ENCODE peak calls at places on chromosomes 4 and X, in five cellular contexts. N, W, M, S and A are unnamed samples.

GRCh38 chr4:128776794-128777216 is 32.7 kb upstream of the JADE1 start:
- DNase-seq in M (no peak), W (peak; percentile 65), S (no peak), N (no peak), A (no peak)

GRCh38 chrX:155179343-155179997 is 36.8 kb upstream of the VBP1 start:
- DNase-seq in W (peak; percentile 34), N (no peak), S (peak; percentile 7), M (no peak), A (no peak)

GRCh38 chr4:158079661-158080060 is 93.2 kb downstream of the GASK1B start:
- DNase-seq in W (no peak), M (no peak), N (no peak), S (no peak), A (no peak)

GRCh38 chr4:53959373-53959772 is 105.0 kb downstream of the CHIC2 start:
- DNase-seq in W (no peak), S (no peak), M (no peak), N (no peak), A (no peak)

GRCh38 chrX:54921427-54922021 is 900 bp downstream of the TRO start:
- DNase-seq in N (peak; percentile 83), W (no peak), M (peak; percentile 78), S (peak; percentile 60), A (no peak)

GRCh38 chr4:68271851-68272756 is 26.6 kb upstream of the TMPRSS11B start:
- DNase-seq in N (peak; percentile 46), M (peak; percentile 70), S (peak; percentile 55), W (peak; percentile 81), A (no peak)

GRCh38 chr4:183760326-183760725 is 101.2 kb downstream of the TRAPPC11 start:
- DNase-seq in M (no peak), S (no peak), W (peak; percentile 74), N (no peak), A (no peak)

GRCh38 chr4:23070848-23071570 is 378.3 kb downstream of the GBA3 start:
- DNase-seq in N (no peak), M (no peak), W (no peak), S (no peak), A (no peak)

GRCh38 chr4:183130328-183131155 is 31.5 kb downstream of the WWC2 start:
- DNase-seq in M (no peak), N (peak; percentile 32), W (peak; percentile 78), S (no peak), A (peak; percentile 49)

GRCh38 chr4:4575284-4576211 is 33.7 kb upstream of the STX18 start:
- DNase-seq in W (peak; percentile 50), S (peak; percentile 59), M (peak; percentile 93), N (peak; percentile 78), A (peak; percentile 49)

DNA sequence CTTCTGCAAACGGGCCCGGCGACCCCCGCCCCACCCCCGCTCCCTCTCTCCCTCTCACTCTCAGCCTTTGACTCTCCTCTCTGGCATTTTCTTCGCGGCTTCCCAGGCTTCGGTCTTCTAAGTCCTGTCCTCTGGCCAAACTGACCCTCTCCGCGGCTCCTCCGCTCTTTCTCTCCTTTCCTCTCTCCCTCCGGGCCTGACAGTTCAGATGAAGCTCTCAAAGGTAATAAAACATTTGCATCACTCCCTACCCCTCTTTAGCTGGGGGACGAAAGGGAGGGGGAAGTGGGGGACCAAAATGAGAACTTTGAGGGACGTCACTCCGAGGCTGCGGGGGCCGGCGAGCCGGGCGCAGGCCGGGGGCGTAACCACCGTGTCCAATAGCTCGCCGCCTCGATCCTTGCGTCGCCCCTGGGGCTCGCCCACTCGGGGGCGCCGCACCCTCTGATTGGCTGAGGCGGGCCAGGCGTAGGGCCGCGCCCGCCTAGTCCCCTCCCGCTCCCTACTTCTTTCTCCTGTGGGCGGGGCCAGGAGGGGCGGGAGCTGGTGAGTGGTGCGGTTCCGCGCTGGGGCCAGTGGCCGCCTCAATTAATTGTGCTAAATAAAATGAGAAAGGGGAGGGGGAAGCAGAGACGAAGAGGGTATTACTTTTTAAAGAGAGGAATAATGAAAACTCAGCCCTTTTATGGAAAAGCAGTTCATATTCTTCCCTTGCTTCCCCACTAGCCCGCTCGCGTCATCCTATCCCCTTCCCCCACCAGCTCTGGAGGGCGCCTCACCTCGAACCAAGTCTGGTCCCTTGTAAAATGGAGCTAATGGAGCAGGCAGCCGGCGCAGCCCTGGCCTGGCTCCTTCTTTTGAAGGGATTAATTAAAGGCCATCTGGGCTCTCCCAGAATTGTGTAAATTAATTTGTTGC is at the start of gene NKX6-1:
- DNase-seq in M (peak; percentile 98), W (peak; percentile 91), S (no peak), N (peak; percentile 92), A (peak; percentile 60)
- H3F3A ChIP-seq in M (peaks cover 36% of the 10 kb centered on the region), W (no peaks in the 10 kb centered on the region), S (no peaks in the 10 kb centered on the region), N (peaks cover 9% of the 10 kb centered on the region), A (no peaks in the 10 kb centered on the region)

GRCh38 chrX:97397371-97397770 is 513.7 kb downstream of the RPA4 start:
- DNase-seq in N (no peak), W (peak; percentile 39), S (peak; percentile 29), M (no peak), A (no peak)
- H3K9me2 ChIP-seq in N (no peaks in the 10 kb centered on the region), W (no peaks in the 10 kb centered on the region), S (no peaks in the 10 kb centered on the region), M (no peaks in the 10 kb centered on the region), A (no peaks in the 10 kb centered on the region)

DNA sequence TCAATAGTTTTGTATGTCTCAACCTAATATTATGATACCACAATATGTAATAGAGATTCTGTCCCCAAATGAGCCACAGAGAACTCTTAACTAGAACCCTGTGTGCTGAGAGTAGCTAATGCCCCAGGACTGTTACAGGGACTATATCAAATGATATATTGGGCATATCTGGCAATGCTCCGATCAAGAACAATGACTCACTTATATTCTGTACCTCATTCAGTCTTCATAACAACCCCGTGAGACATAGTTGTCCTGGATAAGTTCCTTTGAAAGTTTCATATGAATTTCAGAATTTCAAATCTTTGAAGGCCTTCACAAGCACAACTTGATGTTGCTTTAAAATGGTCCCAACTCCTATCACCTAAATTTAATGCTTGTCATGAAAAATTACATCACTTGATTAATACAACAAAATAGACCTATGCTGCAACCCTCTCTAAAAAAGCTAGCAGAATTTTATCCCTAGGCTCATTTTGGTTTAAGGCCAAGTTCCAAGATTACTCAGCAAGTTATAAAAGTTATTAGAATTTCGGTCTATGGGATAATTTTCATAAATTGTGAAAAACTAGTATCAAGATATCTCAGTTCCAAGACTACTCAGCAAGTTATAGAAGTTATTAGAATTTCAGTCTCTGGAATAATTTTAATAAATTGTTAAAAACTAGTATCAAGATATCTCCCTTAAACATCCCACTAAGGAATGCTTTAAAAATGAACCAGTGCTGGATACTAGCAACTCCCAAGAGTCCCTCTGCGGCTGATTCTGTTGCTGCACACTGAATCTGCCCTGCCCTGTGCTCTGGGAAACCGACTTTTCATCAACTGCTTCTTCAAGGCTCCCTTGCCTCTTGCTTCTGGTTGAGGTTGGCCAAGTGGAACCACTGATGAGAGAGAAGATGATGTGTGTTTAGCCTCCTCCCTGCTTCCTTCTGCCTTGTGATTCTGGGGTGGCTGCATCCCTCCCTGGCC is 6.0 kb upstream of the ANXA3 start:
- DNase-seq in N (no peak), W (peak; percentile 31), M (no peak), S (no peak), A (no peak)
- TF ChIP-seq CTCF in N (no peak), W (no peak), M (no peak), S (no peak), A (no peak)

DNA sequence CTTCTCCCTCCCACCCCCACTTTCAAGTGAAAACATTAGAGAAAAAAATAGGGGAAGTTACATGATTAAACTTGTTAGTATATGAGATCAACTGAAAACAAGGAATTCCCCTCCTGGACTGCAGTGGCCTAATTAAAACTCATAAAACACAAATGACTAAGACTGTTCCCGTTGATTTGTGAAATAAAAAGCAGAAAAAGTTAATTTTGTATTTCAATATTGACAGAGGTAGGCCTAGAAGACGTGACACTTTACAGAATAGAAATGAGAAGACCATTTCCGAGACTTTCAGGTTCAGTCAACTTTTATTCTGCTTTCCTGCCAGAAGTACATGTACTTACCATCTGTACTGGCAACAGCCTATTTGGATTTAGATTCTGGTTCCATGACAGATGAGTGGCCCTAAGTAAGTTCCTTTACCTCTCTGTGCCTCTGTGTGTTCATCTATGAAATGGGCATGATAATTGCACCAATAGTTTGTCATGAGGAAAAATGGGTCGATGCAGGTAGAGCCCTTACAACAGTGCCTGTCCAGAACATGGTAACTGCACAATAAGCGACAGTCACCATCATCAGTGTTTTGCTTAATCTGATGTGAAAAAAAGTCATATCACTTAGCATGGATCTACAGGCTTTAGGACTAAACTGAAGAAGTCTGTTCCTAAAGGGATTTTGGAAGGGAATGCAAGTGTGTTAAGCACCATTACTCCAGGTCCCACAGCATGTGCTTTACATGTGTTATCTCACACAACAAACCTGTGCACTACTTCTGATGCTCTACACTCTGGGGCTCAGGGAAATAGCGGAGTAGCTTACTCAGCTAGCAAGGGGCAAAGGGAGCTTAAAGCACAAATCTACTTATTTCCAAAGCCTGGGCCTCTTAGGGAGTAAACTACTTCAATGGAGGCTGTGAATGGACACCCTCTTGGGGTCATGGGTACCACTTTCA is 562.3 kb upstream of the DIPK2B start:
- DNase-seq in N (no peak), M (no peak), S (no peak), W (peak; percentile 26), A (no peak)
- H3F3A ChIP-seq in N (peaks cover 90% of the 10 kb centered on the region), M (no peaks in the 10 kb centered on the region), S (peaks cover 21% of the 10 kb centered on the region), W (peaks cover 56% of the 10 kb centered on the region), A (peaks cover 8% of the 10 kb centered on the region)

GRCh38 chrX:48798318-48798717 is 3.5 kb upstream of the HDAC6 start:
- DNase-seq in S (no peak), W (no peak), N (no peak), M (no peak), A (no peak)
- H3K9me2 ChIP-seq in S (no peaks in the 10 kb centered on the region), W (no peaks in the 10 kb centered on the region), N (no peaks in the 10 kb centered on the region), M (no peaks in the 10 kb centered on the region), A (no peaks in the 10 kb centered on the region)

DNA sequence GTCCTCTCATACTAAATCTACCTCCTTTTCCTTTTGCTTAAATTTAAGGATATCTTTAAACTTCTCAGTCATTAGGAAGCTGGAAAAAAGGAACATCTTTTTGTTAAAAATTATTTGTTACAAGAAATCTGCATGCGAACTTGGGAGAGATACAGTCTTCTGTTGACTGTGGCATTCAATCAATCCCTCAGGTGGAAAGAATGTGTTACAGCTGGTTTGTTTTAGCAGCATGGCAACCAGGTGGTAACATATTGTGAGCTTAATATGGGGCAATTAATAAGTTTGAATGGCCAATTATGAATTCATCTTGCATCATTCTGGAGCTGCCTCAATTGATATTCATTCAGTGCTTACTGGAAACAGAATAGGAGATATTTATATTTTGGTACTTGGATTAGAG is 135.0 kb downstream of the GC start:
- DNase-seq in S (no peak), W (peak; percentile 34), M (no peak), N (no peak), A (no peak)
- TF ChIP-seq CTCF in S (no peak), W (no peak), M (no peak), N (no peak), A (no peak)

DNA sequence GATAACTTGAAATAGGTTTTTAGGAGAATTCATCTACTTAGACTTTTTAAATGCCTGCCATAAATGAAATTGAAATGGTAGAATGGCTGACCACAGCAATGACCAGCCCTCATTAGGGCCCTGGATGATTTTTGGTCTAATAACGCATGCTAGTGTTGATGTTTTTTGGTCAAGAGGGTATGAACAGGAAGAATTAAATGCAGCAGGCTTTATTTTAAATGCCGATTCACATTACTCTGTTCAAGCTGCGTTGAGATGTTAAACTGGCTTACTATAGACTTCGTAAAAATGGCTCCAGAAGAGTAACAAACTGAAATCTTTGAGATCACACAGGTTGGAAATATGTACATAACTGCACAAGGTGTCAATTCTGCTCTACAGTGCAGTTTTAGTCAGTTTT is 14.6 kb downstream of the DDX3X start:
- DNase-seq in N (no peak), M (no peak), S (no peak), W (no peak), A (no peak)
- H3F3A ChIP-seq in N (peaks cover 82% of the 10 kb centered on the region), M (peaks cover 23% of the 10 kb centered on the region), S (peaks cover 13% of the 10 kb centered on the region), W (peaks cover 17% of the 10 kb centered on the region), A (peaks cover 16% of the 10 kb centered on the region)